ENCODE peak calls at places on chromosomes 2 and 18, in six cellular contexts. K is OCI-LY7, U is GM13976, M is renal cortical epithelial cell, T is NCI-H146, J is right cardiac atrium. P is an unnamed sample.

GRCh38 chr2:72149556-72150156 is 2.0 kb upstream of the CYP26B1 start:
- DNase-seq in K (no peak), U (no peak), M (no peak), T (peak), J (no peak), P (peak)

GRCh38 chr2:164655750-164656149 is 34.5 kb upstream of the GRB14 start:
- DNase-seq in K (no peak), U (no peak), M (peak), T (no peak), J (no peak), P (no peak)

GRCh38 chr2:47984041-47984440 is 77.7 kb upstream of the FBXO11 start:
- DNase-seq in K (no peak), U (no peak), M (peak), T (no peak), J (peak), P (no peak)

GRCh38 chr2:26299488-26300092 is 46.4 kb upstream of the SELENOI start:
- DNase-seq in K (no peak), U (no peak), M (peak), T (no peak), J (no peak), P (no peak)

GRCh38 chr2:4901092-4901735 is 791.0 kb upstream of the SOX11 start:
- DNase-seq in K (no peak), U (no peak), M (no peak), T (peak), J (no peak), P (no peak)

GRCh38 chr18:58255701-58256311 is 211.8 kb downstream of the NEDD4L start:
- DNase-seq in K (no peak), U (no peak), M (no peak), T (no peak), J (peak), P (peak)

GRCh38 chr2:37376421-37377186 is 32.2 kb downstream of the QPCT start:
- DNase-seq in K (peak), U (peak), M (no peak), T (no peak), J (peak), P (no peak)

GRCh38 chr2:226198956-226199355 is 600.7 kb downstream of the IRS1 start:
- DNase-seq in K (no peak), U (no peak), M (no peak), T (no peak), J (no peak), P (no peak)

GRCh38 chr2:142825861-142826260 is 51.6 kb upstream of the KYNU start:
- DNase-seq in K (no peak), U (no peak), M (peak), T (no peak), J (no peak), P (no peak)

GRCh38 chr2:20983844-20984243 is 60.0 kb downstream of the APOB start:
- DNase-seq in K (no peak), U (no peak), M (no peak), T (no peak), J (no peak), P (no peak)

GRCh38 chr2:198312621-198313483 is 508.5 kb downstream of the PLCL1 start:
- DNase-seq in K (no peak), U (no peak), M (no peak), T (no peak), J (no peak), P (no peak)

GRCh38 chr2:202186641-202187202 is 51.7 kb downstream of the SUMO1 start:
- DNase-seq in K (no peak), U (no peak), M (no peak), T (no peak), J (no peak), P (no peak)

GRCh38 chr18:79573921-79574491 is 105.6 kb upstream of the CTDP1 start:
- DNase-seq in K (no peak), U (no peak), M (no peak), T (no peak), J (peak), P (no peak)

GRCh38 chr2:105454801-105455485 is 56.1 kb upstream of the FHL2 start:
- DNase-seq in K (peak), U (no peak), M (peak), T (no peak), J (no peak), P (no peak)

GRCh38 chr18:12403601-12404506 is 3.9 kb upstream of the PRELID3A start:
- DNase-seq in K (no peak), U (peak), M (peak), T (no peak), J (no peak), P (no peak)

GRCh38 chr2:239328306-239329191 is 72.3 kb downstream of the HDAC4 start:
- DNase-seq in K (no peak), U (no peak), M (peak), T (no peak), J (peak), P (peak)

GRCh38 chr18:48810805-48811204 is 140.0 kb downstream of the SMAD7 start:
- DNase-seq in K (no peak), U (no peak), M (no peak), T (no peak), J (no peak), P (no peak)

GRCh38 chr2:84958135-84959044 is 12.6 kb upstream of the KCMF1 start:
- DNase-seq in K (no peak), U (no peak), M (peak), T (peak), J (no peak), P (no peak)

GRCh38 chr2:101038455-101039255 is 36.6 kb downstream of the RPL31 start:
- DNase-seq in K (peak), U (no peak), M (peak), T (peak), J (no peak), P (no peak)

GRCh38 chr2:97693476-97693875 is 19.9 kb upstream of the ZAP70 start:
- DNase-seq in K (no peak), U (no peak), M (peak), T (no peak), J (no peak), P (no peak)

GRCh38 chr2:10572693-10573092 is 117.1 kb downstream of the NOL10 start:
- DNase-seq in K (no peak), U (no peak), M (no peak), T (no peak), J (no peak), P (no peak)

GRCh38 chr18:10659594-10659993 is 133.8 kb downstream of the NAPG start:
- DNase-seq in K (no peak), U (no peak), M (no peak), T (peak), J (no peak), P (no peak)

GRCh38 chr2:121071058-121071504 is 213.9 kb downstream of the TFCP2L1 start:
- DNase-seq in K (peak), U (peak), M (no peak), T (peak), J (peak), P (peak)

GRCh38 chr2:10774394-10774793 is 38.2 kb downstream of the PDIA6 start:
- DNase-seq in K (no peak), U (no peak), M (no peak), T (no peak), J (peak), P (peak)

GRCh38 chr2:147681093-147681492 is 163.7 kb upstream of the ACVR2A start:
- DNase-seq in K (no peak), U (no peak), M (no peak), T (no peak), J (no peak), P (no peak)

P was measured in left ventricle myocardium inferior.